ENCODE peak calls at places on chromosomes 7 and 10, in nine cellular contexts. T, E, F, O, L, B, X, A and S are unnamed samples.

GRCh38 chr10:48700071-48700470 is 15.4 kb downstream of the WDFY4 start:
- DNase-seq in E (no peak), B (no peak), F (no peak), X (no peak), O (no peak), T (no peak), A (no peak), L (no peak), S (no peak)

GRCh38 chr10:113454341-113455061 is 98.4 kb upstream of the HABP2 start:
- DNase-seq in B (peak), L (peak), T (no peak), X (peak), E (peak), O (peak), A (peak), F (peak), S (peak)

GRCh38 chr7:123627859-123628258 is 26.2 kb downstream of the ASB15 start:
- DNase-seq in O (no peak), B (no peak), L (no peak), X (no peak), T (no peak), F (no peak), E (no peak), A (no peak), S (no peak)

GRCh38 chr10:110013615-110014293 is 6.0 kb downstream of the ADD3 start:
- DNase-seq in T (no peak), F (no peak), B (peak), O (no peak), L (peak), X (no peak), E (peak), A (no peak), S (peak)

GRCh38 chr7:76020031-76020714 is 25.8 kb upstream of the TMEM120A start:
- DNase-seq in L (peak), F (peak), X (peak), A (peak), O (peak), E (peak), B (peak), T (no peak), S (peak)

GRCh38 chr10:97683556-97684357 is 3.3 kb downstream of the AVPI1 start:
- DNase-seq in X (no peak), T (no peak), L (peak), F (peak), B (peak), O (peak), E (peak), A (peak), S (peak)

GRCh38 chr7:74094224-74095095 is 10.9 kb downstream of the LIMK1 start:
- DNase-seq in O (peak), L (peak), B (peak), E (peak), A (peak), F (peak), T (peak), X (peak), S (peak)

GRCh38 chr10:7967035-7967434 is 87.5 kb upstream of the GATA3 start:
- DNase-seq in E (no peak), A (no peak), T (no peak), O (no peak), B (no peak), L (no peak), X (no peak), F (no peak), S (no peak)

GRCh38 chr10:102675887-102676616 is 31.8 kb downstream of the TRIM8 start:
- DNase-seq in L (peak), E (no peak), X (peak), B (peak), T (no peak), A (no peak), O (peak), F (no peak), S (peak)

GRCh38 chr10:132957981-132958885 is 15.9 kb upstream of the CFAP46 start:
- DNase-seq in F (no peak), B (no peak), L (no peak), E (no peak), O (no peak), T (no peak), X (no peak), A (no peak), S (no peak)

GRCh38 chr7:31957756-31958155 is 112.5 kb downstream of the PDE1C start:
- DNase-seq in B (no peak), E (no peak), X (no peak), T (no peak), L (no peak), F (no peak), A (no peak), O (no peak), S (no peak)

GRCh38 chr7:35646289-35647033 is 48.5 kb downstream of the HERPUD2 start:
- DNase-seq in T (no peak), E (no peak), O (peak), F (no peak), L (no peak), A (no peak), B (no peak), X (no peak), S (no peak)

GRCh38 chr7:29160080-29160479 is 13.7 kb upstream of the CPVL start:
- DNase-seq in B (no peak), E (no peak), T (no peak), F (no peak), L (no peak), A (no peak), O (no peak), X (no peak), S (no peak)

GRCh38 chr7:107971613-107972012 is 31.3 kb downstream of the LAMB1 start:
- DNase-seq in F (no peak), E (no peak), B (no peak), T (no peak), O (peak), A (no peak), L (peak), X (no peak), S (peak)

GRCh38 chr7:86643478-86644281 is at the start of gene GRM3:
- DNase-seq in T (no peak), O (no peak), X (peak), B (no peak), L (no peak), F (no peak), E (peak), A (no peak), S (no peak)

GRCh38 chr10:14742815-14743214 is 31.9 kb downstream of the FAM107B start:
- DNase-seq in E (peak), T (no peak), L (no peak), B (no peak), X (no peak), F (no peak), O (no peak), A (peak), S (no peak)

GRCh38 chr7:134645935-134646334 is 718 bp upstream of the BPGM start:
- DNase-seq in A (peak), T (no peak), B (peak), F (no peak), X (no peak), L (peak), E (peak), O (peak), S (peak)

GRCh38 chr7:4268040-4268965 is 413.8 kb upstream of the FOXK1 start:
- DNase-seq in B (peak), E (no peak), F (no peak), A (no peak), X (no peak), L (no peak), T (no peak), O (no peak), S (no peak)

GRCh38 chr10:110989016-110989415 is 69.6 kb downstream of the SHOC2 start:
- DNase-seq in F (no peak), O (no peak), A (no peak), E (no peak), T (no peak), X (no peak), B (peak), L (peak), S (peak)

GRCh38 chr7:118085000-118085399 is 99.0 kb upstream of the LSM8 start:
- DNase-seq in F (no peak), O (no peak), B (no peak), A (no peak), T (no peak), E (peak), X (no peak), L (no peak), S (no peak)

GRCh38 chr10:124523886-124524285 is 62.3 kb downstream of the LHPP start:
- DNase-seq in O (no peak), L (no peak), A (no peak), T (no peak), F (no peak), X (no peak), E (no peak), B (no peak), S (no peak)

GRCh38 chr7:134731616-134732015 is 47.8 kb upstream of the CALD1 start:
- DNase-seq in X (no peak), O (no peak), B (no peak), T (no peak), F (no peak), L (no peak), A (no peak), E (no peak), S (no peak)

GRCh38 chr10:30435068-30435422 is 1.1 kb downstream of the MAP3K8 start:
- DNase-seq in L (peak), T (no peak), X (no peak), B (no peak), A (no peak), F (no peak), O (peak), E (no peak), S (peak)

GRCh38 chr7:29502133-29502532 is 61.5 kb upstream of the PRR15 start:
- DNase-seq in B (no peak), T (no peak), O (no peak), A (no peak), X (no peak), F (no peak), E (no peak), L (no peak), S (no peak)

GRCh38 chr10:96921655-96922054 is 89.6 kb downstream of the LCOR start:
- DNase-seq in F (no peak), B (no peak), O (no peak), T (no peak), L (no peak), A (no peak), E (no peak), X (no peak), S (no peak)

GRCh38 chr10:6701289-6701688 is 121.2 kb upstream of the PRKCQ start:
- DNase-seq in E (peak), O (no peak), L (no peak), X (peak), T (no peak), F (no peak), B (no peak), A (no peak), S (no peak)

GRCh38 chr7:5766321-5766761 is 15.1 kb downstream of the RNF216 start:
- DNase-seq in E (no peak), X (no peak), T (no peak), L (peak), B (peak), A (no peak), F (no peak), O (peak), S (peak)

GRCh38 chr7:47601119-47601880 is 19.4 kb upstream of the TNS3 start:
- DNase-seq in T (no peak), O (peak), L (peak), X (no peak), B (peak), F (no peak), E (no peak), A (peak), S (peak)

GRCh38 chr10:123381271-123381670 is 227.1 kb downstream of the BUB3 start:
- DNase-seq in O (peak), L (peak), T (no peak), A (no peak), B (peak), E (no peak), X (no peak), F (no peak), S (peak)

GRCh38 chr10:71834343-71834674 is 16.7 kb downstream of the PSAP start:
- DNase-seq in B (no peak), F (no peak), O (no peak), X (no peak), T (no peak), L (no peak), E (no peak), A (no peak), S (no peak)

GRCh38 chr10:26621889-26622681 is 75.4 kb upstream of the PDSS1 start:
- DNase-seq in O (peak), E (peak), B (peak), F (peak), L (no peak), T (peak), X (peak), A (no peak), S (peak)

GRCh38 chr7:132080967-132081668 is 495.2 kb downstream of the PLXNA4 start:
- DNase-seq in O (peak), X (no peak), T (no peak), A (no peak), F (no peak), L (peak), B (no peak), E (no peak), S (peak)

GRCh38 chr10:32793033-32793432 is 165.0 kb downstream of the ITGB1 start:
- DNase-seq in L (peak), X (no peak), O (peak), A (no peak), B (no peak), E (no peak), T (no peak), F (no peak), S (no peak)

DNA sequence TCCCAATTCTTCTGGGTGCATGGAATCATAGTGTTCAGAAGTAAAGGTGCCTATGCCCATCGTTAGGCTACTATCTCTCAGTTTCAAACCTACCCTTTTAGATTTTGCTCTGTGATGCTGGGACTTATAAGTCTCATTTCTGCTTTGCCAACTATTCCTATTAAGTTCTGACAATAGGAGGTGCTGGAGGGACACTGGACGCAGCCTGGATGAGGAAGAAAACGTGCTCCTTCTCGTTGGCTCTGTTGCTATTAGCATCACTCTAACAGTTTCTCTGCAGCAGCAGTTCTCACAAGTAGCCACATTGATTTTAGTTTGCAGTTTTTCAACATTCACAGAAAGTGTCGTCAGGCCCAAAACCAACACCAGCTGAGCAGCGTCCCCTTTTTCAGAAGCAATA is 72.4 kb downstream of the ABCC2 start:
- DNase-seq in O (peak), E (peak), A (peak), T (no peak), X (peak), B (peak), L (peak), F (no peak), S (peak)
- TF ChIP-seq CTCF in O (peak), E (peak), A (peak), T (no peak), X (peak), B (peak), L (peak), F (peak), S (peak)

GRCh38 chr7:140229591-140230516 is 53.1 kb upstream of the KDM7A start:
- DNase-seq in A (no peak), T (no peak), O (no peak), B (no peak), X (peak), E (peak), L (no peak), F (peak), S (no peak)
- TF ChIP-seq CTCF in A (no peak), T (no peak), O (no peak), B (no peak), X (no peak), E (no peak), L (no peak), F (no peak), S (no peak)

DNA sequence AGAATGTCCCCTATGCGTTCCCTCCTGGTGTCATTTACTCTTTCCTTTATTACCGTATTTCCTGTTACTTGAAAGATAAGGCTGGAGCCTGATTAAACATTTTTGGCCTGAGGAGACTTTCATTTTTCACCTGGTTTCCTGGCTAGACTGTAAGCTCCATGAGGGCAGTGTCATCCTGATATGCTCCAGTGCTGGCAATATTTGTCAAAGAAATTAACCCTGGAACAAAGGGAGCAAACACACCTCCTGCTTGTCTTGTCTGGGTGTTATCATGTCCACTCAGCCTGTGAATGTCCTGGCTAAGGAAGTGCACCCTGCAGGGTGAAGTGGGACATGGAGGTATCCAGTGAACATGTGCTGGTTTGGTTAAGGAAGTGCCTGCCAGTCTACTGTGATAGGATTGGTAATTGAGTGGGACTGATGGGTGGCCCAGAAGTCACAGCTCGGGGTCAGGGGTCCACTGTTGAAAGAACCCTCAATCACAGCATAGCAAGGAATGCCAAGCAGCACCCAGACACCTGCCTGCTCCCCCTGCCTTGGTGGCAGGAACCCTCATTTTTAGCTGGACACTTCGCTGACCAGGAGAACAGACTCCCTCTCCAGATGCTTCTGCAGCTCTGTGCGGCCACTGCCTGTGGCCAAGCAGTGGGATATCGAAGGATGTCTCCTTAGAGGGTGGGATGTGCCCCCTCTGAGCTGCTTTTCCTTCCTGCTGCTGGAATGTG is 20.9 kb upstream of the PPIA start:
- DNase-seq in X (no peak), T (no peak), F (no peak), A (no peak), O (no peak), E (no peak), B (no peak), L (no peak), S (no peak)
- TF ChIP-seq CTCF in X (no peak), T (no peak), F (no peak), A (no peak), O (no peak), E (no peak), B (no peak), L (no peak), S (no peak)

GRCh38 chr7:332646-333398 is 42.9 kb downstream of the FOXL3 start:
- DNase-seq in F (peak), L (peak), B (peak), O (peak), X (peak), E (peak), A (no peak), T (no peak), S (peak)
- TF ChIP-seq CTCF in F (peak), L (peak), B (peak), O (peak), X (peak), E (peak), A (peak), T (peak), S (peak)

GRCh38 chr7:98280791-98281756 is at the start of gene BRI3:
- DNase-seq in E (peak), B (peak), T (peak), A (peak), L (peak), O (peak), X (peak), F (peak), S (peak)
- TF ChIP-seq CTCF in E (no peak), B (no peak), T (peak), A (no peak), L (no peak), O (no peak), X (no peak), F (peak), S (no peak)